ENCODE peak calls at places on chromosomes 7 and 10, in four cellular contexts. C, X, R and S are unnamed samples.

GRCh38 chr10:89550509-89550908 is 15.1 kb upstream of the SLC16A12 start:
- DNase-seq in C (no peak), X (no peak), R (no peak), S (peak)

GRCh38 chr10:69748621-69749020 is 53.1 kb upstream of the COL13A1 start:
- DNase-seq in C (no peak), X (no peak), R (no peak), S (no peak)

GRCh38 chr10:70761031-70761601 is 24.1 kb downstream of the TBATA start:
- DNase-seq in C (peak), X (no peak), R (no peak), S (peak)

GRCh38 chr7:17939111-17939669 is 1.1 kb downstream of the SNX13 start:
- DNase-seq in C (peak), X (no peak), R (no peak), S (peak)

GRCh38 chr7:119329715-119330114 is 943.3 kb upstream of the KCND2 start:
- DNase-seq in C (no peak), X (no peak), R (no peak), S (no peak)

GRCh38 chr7:120586561-120586960 is 271.4 kb downstream of the TSPAN12 start:
- DNase-seq in C (no peak), X (no peak), R (no peak), S (no peak)

GRCh38 chr7:72078301-72078700 is 333.8 kb downstream of the CALN1 start:
- DNase-seq in C (no peak), X (no peak), R (no peak), S (no peak)

GRCh38 chr10:95467162-95467599 is 94.0 kb downstream of the SORBS1 start:
- DNase-seq in C (peak), X (no peak), R (peak), S (no peak)

GRCh38 chr10:101221479-101222246 is 7.6 kb downstream of the LBX1 start:
- DNase-seq in C (no peak), X (no peak), R (no peak), S (no peak)

GRCh38 chr7:36661135-36661840 is 63.0 kb downstream of the AOAH start:
- DNase-seq in C (no peak), X (no peak), R (no peak), S (no peak)

GRCh38 chr10:21372651-21373410 is 152.7 kb downstream of the SKIDA1 start:
- DNase-seq in C (peak), X (no peak), R (no peak), S (peak)

GRCh38 chr7:106111671-106112117 is 418 bp downstream of the SYPL1 start:
- DNase-seq in C (peak), X (no peak), R (peak), S (peak)

GRCh38 chr7:156947120-156947843 is 2.2 kb upstream of the NOM1 start:
- DNase-seq in C (no peak), X (no peak), R (no peak), S (no peak)

GRCh38 chr10:14705548-14706234 is 69.0 kb downstream of the FAM107B start:
- DNase-seq in C (no peak), X (no peak), R (no peak), S (no peak)

GRCh38 chr7:105354383-105354782 is 34.3 kb downstream of the SRPK2 start:
- DNase-seq in C (no peak), X (no peak), R (no peak), S (no peak)

GRCh38 chr7:69837387-69838068 is 239.3 kb downstream of the AUTS2 start:
- DNase-seq in C (peak), X (no peak), R (no peak), S (no peak)

GRCh38 chr7:73742753-73743641 is 4.4 kb upstream of the ABHD11 start:
- DNase-seq in C (peak), X (no peak), R (peak), S (no peak)

GRCh38 chr10:109640915-109641314 is 282.4 kb downstream of the XPNPEP1 start:
- DNase-seq in C (no peak), X (no peak), R (no peak), S (no peak)

GRCh38 chr7:126727930-126728331 is 524.8 kb downstream of the GRM8 start:
- DNase-seq in C (peak), X (no peak), R (no peak), S (peak)

GRCh38 chr10:99870051-99870730 is 87.8 kb downstream of the ABCC2 start:
- DNase-seq in C (peak), X (no peak), R (no peak), S (no peak)

GRCh38 chr10:71001470-71001869 is 113.1 kb upstream of the PCBD1 start:
- DNase-seq in C (no peak), X (no peak), R (no peak), S (no peak)

GRCh38 chr10:97024181-97025073 is 161.3 kb downstream of the SLIT1 start:
- DNase-seq in C (peak), X (no peak), R (no peak), S (peak)

GRCh38 chr7:32670105-32670504 is 174.8 kb downstream of the AVL9 start:
- DNase-seq in C (peak), X (no peak), R (no peak), S (peak)

GRCh38 chr7:128915271-128915819 is 4.8 kb upstream of the KCP start:
- DNase-seq in C (no peak), X (no peak), R (no peak), S (no peak)

GRCh38 chr7:21946228-21946709 is 570 bp upstream of the CDCA7L start:
- DNase-seq in C (no peak), X (no peak), R (no peak), S (no peak)

GRCh38 chr7:140229591-140230516 is 53.1 kb upstream of the KDM7A start:
- DNase-seq in C (no peak), X (peak), R (no peak), S (no peak)

GRCh38 chr7:30344513-30344912 is 60.1 kb downstream of the ZNRF2 start:
- DNase-seq in C (no peak), X (no peak), R (no peak), S (no peak)

GRCh38 chr7:30349170-30349569 is 64.8 kb downstream of the ZNRF2 start:
- DNase-seq in C (no peak), X (no peak), R (no peak), S (no peak)

GRCh38 chr7:30349816-30350215 is 65.4 kb downstream of the ZNRF2 start:
- DNase-seq in C (no peak), X (no peak), R (no peak), S (no peak)

GRCh38 chr7:30348083-30348560 is 63.7 kb downstream of the ZNRF2 start:
- DNase-seq in C (peak), X (no peak), R (no peak), S (peak)

GRCh38 chr7:30347226-30348082 is 63.1 kb downstream of the ZNRF2 start:
- DNase-seq in C (no peak), X (no peak), R (no peak), S (no peak)
- H3K4me3 ChIP-seq in C (no peak), X (no peak), R (no peak), S (no peak)

DNA sequence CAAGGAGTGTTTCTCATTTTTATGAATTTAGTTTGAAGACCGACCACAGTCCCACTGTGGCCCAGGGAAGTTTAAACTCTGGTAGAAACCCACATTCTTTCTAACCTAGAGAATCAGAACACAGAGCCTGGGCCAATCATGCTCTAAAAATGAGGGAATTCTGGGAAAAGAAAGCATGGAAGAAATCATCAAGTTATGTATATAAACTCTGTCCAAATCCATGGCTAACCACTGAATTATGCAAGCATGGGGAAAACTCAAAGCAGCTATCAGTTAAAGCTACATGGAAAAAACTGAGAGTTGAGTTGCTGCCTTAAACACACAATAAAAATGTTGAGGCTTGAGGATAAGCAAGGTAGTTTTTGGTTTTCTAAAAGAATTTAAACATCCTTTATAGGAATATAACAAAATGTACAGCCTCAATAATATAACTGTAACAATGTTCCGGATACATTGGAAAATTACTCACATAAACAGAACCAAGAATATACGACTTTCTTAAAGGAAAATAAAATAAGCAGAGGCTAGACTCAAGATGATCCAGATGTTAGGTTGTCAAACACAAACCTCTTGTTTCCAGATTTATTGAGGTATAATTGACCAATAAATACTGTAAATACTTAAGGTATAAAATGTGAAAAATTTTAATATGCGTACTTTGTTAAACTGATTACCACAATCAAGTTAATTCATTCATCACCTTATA is 311.2 kb upstream of the GNAI1 start:
- DNase-seq in C (no peak), X (no peak), R (no peak), S (no peak)
- H3K4me3 ChIP-seq in C (no peak), X (no peak), R (no peak), S (no peak)

DNA sequence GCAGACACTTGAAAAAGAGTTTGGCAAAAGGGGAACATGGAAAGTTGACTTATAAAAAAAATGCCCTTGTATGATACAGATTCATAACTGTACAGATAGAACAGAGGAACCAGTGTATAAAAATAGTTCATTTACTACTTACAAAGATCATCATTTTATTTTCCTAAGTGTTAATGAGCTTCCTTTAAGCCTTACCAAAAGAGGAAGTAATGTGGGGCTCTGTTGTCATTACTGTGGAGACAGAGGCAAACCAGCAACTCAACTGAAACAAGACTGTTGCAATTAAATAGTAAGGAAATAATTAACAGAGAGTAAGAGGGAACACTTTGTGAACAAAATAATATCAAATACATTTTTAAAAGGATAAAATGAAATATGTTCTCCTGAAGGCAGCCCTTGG is 526.2 kb upstream of the ADARB2 start:
- DNase-seq in C (no peak), X (no peak), R (no peak), S (no peak)
- H3K4me3 ChIP-seq in C (no peak), X (no peak), R (no peak), S (no peak)

DNA sequence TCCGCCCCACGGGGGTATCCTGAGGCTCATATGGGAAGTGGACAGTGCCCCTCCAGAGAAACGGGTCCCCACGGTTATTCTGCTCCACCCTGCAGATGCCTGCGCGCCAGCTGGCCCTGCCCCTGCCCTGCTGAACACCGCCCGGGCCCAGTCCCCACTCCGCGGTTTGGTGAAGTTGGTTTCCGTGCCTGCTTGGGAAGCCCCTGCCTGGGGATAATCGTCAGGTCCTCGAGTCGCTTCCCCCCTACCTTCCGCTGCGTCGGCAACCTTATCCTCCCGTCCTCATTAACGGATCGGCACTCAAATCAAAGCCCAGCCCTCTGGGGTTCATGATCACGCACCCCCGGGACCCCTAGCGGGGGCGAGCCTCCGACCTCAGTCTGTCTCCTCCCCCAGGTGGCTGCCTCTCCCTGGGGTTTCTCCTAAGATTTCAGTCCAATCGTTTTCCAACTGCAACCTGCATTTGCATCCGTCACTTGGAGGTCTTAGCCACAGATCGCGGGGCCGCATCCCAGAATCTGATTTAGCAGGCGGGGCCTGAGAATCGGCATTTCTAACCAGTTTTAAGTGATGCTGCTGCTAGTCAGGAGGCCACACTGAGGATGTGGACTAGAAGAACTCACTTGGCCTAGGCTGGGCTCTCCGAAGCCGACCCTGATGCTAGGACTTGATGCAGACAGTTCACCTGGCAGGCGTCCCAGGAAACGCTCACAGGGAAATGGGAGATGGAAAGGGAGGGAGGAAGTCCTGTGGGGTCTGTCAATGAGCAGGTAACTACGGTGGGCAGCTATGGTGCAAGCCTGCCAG is 27.6 kb downstream of the WDR86 start:
- DNase-seq in C (no peak), X (peak), R (peak), S (no peak)
- H3K4me3 ChIP-seq in C (no peak), X (peak), R (peak), S (no peak)

GRCh38 chr10:80200259-80200658 is 5.1 kb downstream of the ANXA11 start:
- DNase-seq in C (no peak), X (no peak), R (no peak), S (no peak)
- H3K4me3 ChIP-seq in C (no peak), X (no peak), R (no peak), S (no peak)

DNA sequence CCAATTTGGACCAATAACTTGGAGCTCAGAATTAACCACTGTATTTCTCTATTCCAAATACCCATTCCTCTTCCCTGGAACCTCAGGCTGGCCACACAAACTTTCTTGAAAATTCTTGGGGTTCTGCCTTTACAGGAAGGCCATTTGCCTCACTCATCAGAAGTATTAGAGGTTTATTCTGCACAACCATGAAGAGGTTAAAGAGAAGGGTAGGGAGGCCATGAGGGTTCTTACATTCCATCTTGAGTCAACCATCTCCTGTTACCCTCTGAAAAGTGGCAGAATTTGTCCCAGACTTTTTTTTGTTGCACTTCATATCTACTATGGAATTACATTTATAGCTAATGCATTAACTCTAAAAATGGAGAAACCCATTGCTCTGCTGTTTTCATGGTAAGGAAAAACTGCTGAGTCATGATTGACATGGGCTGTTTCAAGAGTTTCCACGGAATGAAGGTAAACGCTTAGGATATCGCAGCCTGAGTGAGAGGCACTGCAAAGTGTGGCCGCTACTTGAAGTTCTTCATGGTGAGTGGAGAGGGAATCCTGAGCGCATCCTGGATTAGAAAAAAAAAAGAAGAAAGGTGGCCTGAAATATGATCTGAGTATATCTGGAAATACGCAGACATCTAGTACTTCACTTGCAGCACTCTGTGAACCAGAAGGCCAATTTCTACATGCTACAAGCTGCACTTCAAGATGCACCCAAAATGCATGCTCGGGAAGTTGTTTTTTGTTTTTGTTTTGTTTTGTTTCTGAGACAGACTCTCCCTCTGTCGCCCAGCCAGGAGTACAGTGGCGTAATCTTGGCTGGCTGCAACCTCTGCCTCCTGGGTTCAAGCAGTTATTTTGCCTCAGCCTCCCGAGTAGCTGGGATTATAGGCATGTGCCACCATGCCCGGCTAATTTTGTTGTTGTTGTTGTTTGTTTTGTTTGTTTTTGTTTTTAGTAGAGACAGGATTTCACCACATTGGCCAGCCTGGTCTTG is 83.7 kb downstream of the KIAA1217 start:
- DNase-seq in C (no peak), X (no peak), R (no peak), S (no peak)
- H3K4me3 ChIP-seq in C (no peak), X (no peak), R (no peak), S (no peak)

GRCh38 chr7:27153526-27153925 is 1.1 kb upstream of the HOXA3 start:
- DNase-seq in C (peak), X (no peak), R (no peak), S (no peak)

GRCh38 chr7:27156508-27156898 is at the start of gene HOXA7:
- DNase-seq in C (peak), X (no peak), R (peak), S (no peak)

GRCh38 chr7:27154369-27154768 is 2.0 kb upstream of the HOXA3 start:
- DNase-seq in C (no peak), X (no peak), R (no peak), S (no peak)

GRCh38 chr7:27155816-27156507 is 513 bp downstream of the HOXA7 start:
- DNase-seq in C (peak), X (no peak), R (peak), S (no peak)

DNA sequence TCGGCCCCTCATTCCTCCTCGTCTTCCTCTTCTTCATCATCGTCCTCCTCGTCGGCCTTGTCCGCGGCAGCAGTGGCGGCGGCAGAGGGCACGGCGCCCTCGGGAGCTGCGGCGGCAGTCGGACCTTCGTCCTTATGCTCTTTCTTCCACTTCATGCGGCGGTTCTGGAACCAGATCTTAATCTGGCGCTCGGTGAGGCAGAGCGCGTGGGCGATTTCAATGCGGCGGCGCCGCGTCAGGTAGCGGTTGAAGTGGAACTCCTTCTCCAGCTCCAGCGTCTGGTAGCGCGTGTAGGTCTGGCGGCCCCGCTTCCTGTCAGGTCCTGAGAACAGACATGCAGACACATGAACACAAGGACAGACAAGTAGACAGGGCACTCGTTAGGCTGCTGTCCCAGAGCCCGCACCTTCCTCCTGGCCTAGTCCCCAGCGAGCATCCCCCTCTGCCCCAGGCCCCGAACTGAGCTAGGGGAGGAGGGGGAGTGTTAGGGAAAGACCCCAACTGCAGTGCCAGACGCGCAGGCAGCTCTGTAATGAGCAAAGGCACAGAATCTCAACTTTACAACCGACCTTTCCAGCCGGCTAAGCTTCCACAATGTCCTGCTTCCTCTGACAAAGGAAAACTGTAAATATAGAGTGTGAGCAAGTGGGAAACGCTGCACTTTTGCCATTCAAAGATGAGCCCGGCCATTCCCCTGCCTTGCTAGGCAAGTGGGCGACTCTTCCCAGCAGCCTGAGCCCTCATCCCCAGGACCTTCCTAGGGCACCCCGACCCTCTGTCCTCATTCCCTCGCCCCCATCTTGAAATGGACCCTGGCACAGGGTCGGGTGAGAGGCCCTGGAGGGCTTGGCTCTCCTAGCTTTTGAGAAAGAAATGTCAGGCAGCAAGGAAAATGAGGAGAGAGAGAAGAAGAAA is 1.3 kb downstream of the HOXA7 start:
- DNase-seq in C (peak), X (no peak), R (peak), S (no peak)
- H3K4me3 ChIP-seq in C (peak), X (no peak), R (peak), S (no peak)

GRCh38 chr7:98880485-98880884 is 2.2 kb downstream of the TRRAP start:
- DNase-seq in C (no peak), X (no peak), R (no peak), S (no peak)
- H3K4me3 ChIP-seq in C (no peak), X (peak), R (no peak), S (no peak)

GRCh38 chr7:78528964-78529363 is 730.4 kb downstream of the PHTF2 start:
- DNase-seq in C (no peak), X (no peak), R (no peak), S (peak)
- H3K4me3 ChIP-seq in C (no peak), X (no peak), R (no peak), S (no peak)